ENCODE peak calls at places on chromosome 9, in nine cellular contexts. F is endothelial cell, J is epithelial cell of esophagus, Q is HepG2, O is nephron progenitor cell, M is stomach, W is Peyer's patch, Z is adrenal gland, I is kidney. U is an unnamed sample.

GRCh38 chr9:89434636-89435314 is 63.1 kb downstream of the SEMA4D start:
- DNase-seq in F (no peak), J (no peak), Q (no peak), O (no peak), M (no peak), W (no peak), Z (no peak), I (peak; percentile 41), U (no peak)

GRCh38 chr9:114363424-114363823 is 24.4 kb downstream of the AKNA start:
- DNase-seq in F (no peak), J (no peak), Q (no peak), O (no peak), M (no peak), W (no peak), Z (no peak), I (peak; percentile 25), U (no peak)

GRCh38 chr9:97984188-97985057 is 1.3 kb downstream of the ANP32B start:
- DNase-seq in F (peak; percentile 62), J (peak; percentile 79), Q (peak; percentile 26), O (peak; percentile 66), M (peak; percentile 81), W (peak; percentile 84), Z (peak; percentile 85), I (peak; percentile 94), U (peak; percentile 90)

GRCh38 chr9:69012690-69013403 is 1.1 kb downstream of the PRKACG start:
- DNase-seq in F (no peak), J (no peak), Q (no peak), O (no peak), M (no peak), W (no peak), Z (no peak), I (no peak), U (no peak)

GRCh38 chr9:79570449-79571308 is 1.1 kb upstream of the TLE4 start:
- DNase-seq in F (peak; percentile 61), J (peak; percentile 31), Q (no peak), O (peak; percentile 53), M (peak; percentile 36), W (peak; percentile 57), Z (peak; percentile 42), I (peak; percentile 92), U (peak; percentile 55)

GRCh38 chr9:31824860-31825259 is 559.6 kb upstream of the ACO1 start:
- DNase-seq in F (no peak), J (peak; percentile 4), Q (peak; percentile 82), O (no peak), M (no peak), W (no peak), Z (no peak), I (no peak), U (no peak)

GRCh38 chr9:35564658-35565061 is 40.4 kb upstream of the TESK1 start:
- DNase-seq in F (no peak), J (no peak), Q (no peak), O (no peak), M (no peak), W (no peak), Z (peak; percentile 89), I (no peak), U (no peak)

GRCh38 chr9:129656795-129657390 is 8.6 kb upstream of the PRRX2 start:
- DNase-seq in F (no peak), J (peak; percentile 91), Q (peak; percentile 31), O (no peak), M (no peak), W (no peak), Z (no peak), I (no peak), U (no peak)

GRCh38 chr9:135706288-135706687 is 4.3 kb downstream of the KCNT1 start:
- DNase-seq in F (no peak), J (no peak), Q (no peak), O (no peak), M (no peak), W (no peak), Z (no peak), I (no peak), U (no peak)

GRCh38 chr9:113042884-113043657 is 13.5 kb downstream of the ZFP37 start:
- DNase-seq in F (no peak), J (peak; percentile 7), Q (no peak), O (no peak), M (no peak), W (no peak), Z (no peak), I (no peak), U (no peak)

GRCh38 chr9:19995619-19996018 is 206.8 kb upstream of the SLC24A2 start:
- DNase-seq in F (no peak), J (no peak), Q (no peak), O (no peak), M (no peak), W (no peak), Z (no peak), I (no peak), U (no peak)

GRCh38 chr9:89576404-89576824 is 28.4 kb upstream of the GADD45G start:
- DNase-seq in F (no peak), J (peak; percentile 36), Q (peak; percentile 32), O (no peak), M (no peak), W (no peak), Z (no peak), I (no peak), U (no peak)

GRCh38 chr9:21828853-21829405 is 26.5 kb downstream of the MTAP start:
- DNase-seq in F (no peak), J (peak; percentile 90), Q (no peak), O (no peak), M (no peak), W (no peak), Z (no peak), I (no peak), U (no peak)

GRCh38 chr9:111965566-111966019 is 69.0 kb downstream of the UGCG start:
- DNase-seq in F (no peak), J (peak; percentile 98), Q (peak; percentile 19), O (no peak), M (no peak), W (no peak), Z (no peak), I (no peak), U (no peak)

DNA sequence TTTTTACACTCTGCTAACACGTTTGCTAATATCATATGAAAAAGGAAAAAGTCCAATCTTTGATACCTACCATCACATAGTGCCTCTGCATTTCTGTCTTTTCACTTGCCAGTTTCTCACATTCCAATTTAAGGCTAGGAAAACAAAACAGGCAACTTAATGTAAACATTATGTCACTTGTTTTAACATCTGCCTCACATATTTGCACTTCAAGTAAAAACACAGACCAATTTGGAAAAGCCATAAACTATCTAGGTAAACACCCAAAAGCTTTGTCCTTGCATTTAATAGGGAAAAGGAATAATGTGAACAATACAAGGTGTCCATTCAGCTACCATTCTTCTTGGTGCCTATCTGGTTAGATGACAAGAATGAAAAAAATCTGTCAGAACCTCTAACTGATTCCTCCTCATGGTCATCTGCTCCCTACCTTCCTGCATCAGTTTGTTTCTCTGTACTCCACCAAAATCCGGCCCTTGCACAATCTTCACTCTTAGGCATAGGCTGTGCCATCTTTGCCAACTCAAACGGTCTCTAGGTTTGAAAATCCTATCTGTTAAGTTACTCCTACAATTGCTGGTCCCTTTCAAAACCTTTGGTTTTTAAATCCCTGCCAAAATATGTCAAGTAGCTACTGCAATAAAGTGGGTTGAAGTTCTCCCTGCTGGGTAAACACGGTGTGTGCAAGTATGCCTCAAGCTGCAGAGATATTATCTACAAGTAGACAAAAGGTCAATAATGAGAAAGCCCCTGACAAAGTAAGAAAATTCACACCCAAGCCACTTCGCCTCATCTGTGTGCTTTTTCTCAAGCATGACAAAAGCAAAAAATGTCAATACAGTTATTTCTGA is 3.4 kb downstream of the TLE1 start:
- DNase-seq in F (no peak), J (peak; percentile 14), Q (peak; percentile 46), O (no peak), M (no peak), W (no peak), Z (no peak), I (no peak), U (no peak)
- TF ChIP-seq CTCF in F (no peak), J (peak; percentile 22), Q (no peak), O (no peak), M (peak; percentile 7), W (no peak), Z (no peak), I (no peak), U (no peak)

DNA sequence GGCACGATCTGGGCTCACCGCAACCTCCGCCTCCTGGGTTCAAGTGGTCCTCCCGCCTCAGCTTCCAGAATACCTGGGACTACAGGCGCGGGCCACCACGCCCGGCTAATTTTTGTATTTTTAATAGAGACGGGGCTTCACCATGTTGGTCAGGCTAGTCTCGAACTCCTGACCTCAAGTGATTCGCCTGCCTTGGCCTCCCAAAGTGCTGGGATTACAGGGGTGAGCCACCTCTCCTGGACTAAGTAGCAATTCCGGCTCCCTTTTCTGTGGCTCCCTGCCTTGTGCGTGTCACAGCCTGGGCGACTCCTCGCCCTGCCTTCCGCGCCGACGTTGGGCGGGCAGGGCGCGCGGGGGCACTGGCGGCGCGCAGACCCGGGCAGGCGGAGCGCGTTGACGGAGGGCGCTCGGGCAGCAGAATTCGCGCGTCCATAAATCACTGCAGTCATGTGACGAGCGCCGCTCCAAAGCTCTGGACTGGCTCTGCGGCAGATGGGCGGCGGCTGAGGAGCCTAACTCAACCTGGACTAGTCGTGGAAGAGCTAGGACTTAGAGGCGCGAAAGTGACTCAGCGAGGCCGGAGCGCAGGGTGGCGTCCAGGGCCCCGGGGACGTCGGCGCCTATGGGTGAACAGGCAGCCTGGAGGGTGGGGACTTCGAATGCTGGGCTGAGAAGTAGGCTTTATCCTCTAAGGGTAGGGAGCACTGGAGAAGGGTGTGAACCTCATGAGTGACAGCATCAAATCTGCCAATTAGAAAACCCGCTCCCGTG is 1.4 kb upstream of the CIZ1 start:
- DNase-seq in F (peak; percentile 51), J (peak; percentile 91), Q (no peak), O (no peak), M (peak; percentile 87), W (peak; percentile 94), Z (peak; percentile 90), I (peak; percentile 96), U (peak; percentile 87)
- TF ChIP-seq CTCF in F (peak; percentile 13), J (no peak), Q (no peak), O (no peak), M (peak; percentile 29), W (no peak), Z (peak; percentile 38), I (peak; percentile 62), U (no peak)

DNA sequence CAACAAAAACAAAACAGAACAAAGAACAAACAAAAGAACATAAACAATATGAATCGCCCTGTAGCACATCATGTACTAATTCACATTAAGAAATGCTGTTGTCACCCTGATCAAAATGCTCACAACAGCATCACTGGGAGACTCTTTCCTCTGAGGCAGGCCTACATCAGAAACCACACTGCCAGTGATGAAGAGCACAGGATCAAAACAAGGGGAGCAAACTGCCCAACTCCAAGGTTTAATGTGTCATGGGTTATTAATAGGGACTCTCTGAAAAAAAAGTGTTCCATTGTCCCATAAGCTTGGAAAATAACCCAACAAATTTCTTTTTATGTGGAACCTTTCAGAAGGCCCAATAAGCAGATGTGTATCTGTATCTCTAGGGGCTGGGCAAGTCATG is 74.2 kb downstream of the PTPN3 start:
- DNase-seq in F (no peak), J (no peak), Q (no peak), O (no peak), M (no peak), W (no peak), Z (no peak), I (no peak), U (no peak)
- TF ChIP-seq CTCF in F (no peak), J (no peak), Q (no peak), O (no peak), M (no peak), W (no peak), Z (no peak), I (no peak), U (no peak)

DNA sequence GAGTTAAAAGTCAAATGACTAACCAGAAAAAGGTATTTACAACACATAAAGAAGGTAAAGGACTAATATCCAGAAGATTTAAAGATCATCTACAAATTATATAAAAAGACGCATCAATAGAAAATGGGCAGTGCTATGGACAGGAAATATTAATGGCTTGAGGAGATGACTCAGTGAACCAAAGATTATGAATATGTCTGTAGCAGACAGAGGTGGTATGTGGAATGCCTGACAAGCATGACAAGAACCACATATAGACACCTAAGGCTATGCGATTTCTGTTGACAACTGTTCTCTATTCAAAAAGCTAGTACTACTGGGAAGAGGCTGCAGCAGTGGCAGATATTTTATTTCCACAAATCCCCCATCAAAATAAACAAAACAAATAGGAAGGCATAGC is 177.0 kb upstream of the SH3GL2 start:
- DNase-seq in F (no peak), J (peak; percentile 30), Q (no peak), O (no peak), M (no peak), W (no peak), Z (no peak), I (no peak), U (no peak)
- TF ChIP-seq CTCF in F (no peak), J (no peak), Q (no peak), O (no peak), M (no peak), W (no peak), Z (no peak), I (no peak), U (no peak)

U was measured in lower lobe of right lung.